ENCODE peak calls at places on chromosomes 6 and 20, in eight cellular contexts. One of them, this sample, is unnamed.

GRCh38 chr6:13407709-13408695 is 79.4 kb downstream of the GFOD1 start:
- DNase-seq in LoVo: peak
- DNase-seq in iris pigment epithelial cell: peak
- DNase-seq in natural killer cell: no peak
- DNase-seq in AML-193: peak
- DNase-seq in activated CD4-positive, CD25-positive, alpha-beta regulatory T cell: no peak
- DNase-seq in activated T-helper 2 cell treated with anti-CD3 and anti-CD28 coated beads, Interferon-gamma antibody, Interleukin-2, Interleukin-4, amounts not matched to agents 10 μg/mL and 5 μg/mL and 100 μg/mL, durations not matched to agents 14 hours and 24 hours and 36 hours: no peak
- DNase-seq in ELF-1: no peak
- DNase-seq in this sample: no peak

GRCh38 chr20:6164421-6165341 is 41.9 kb upstream of the FERMT1 start:
- DNase-seq in activated T-helper 2 cell treated with anti-CD3 and anti-CD28 coated beads, Interferon-gamma antibody, Interleukin-2, Interleukin-4, amounts not matched to agents 10 μg/mL and 5 μg/mL and 100 μg/mL, durations not matched to agents 14 hours and 24 hours and 36 hours: no peak
- DNase-seq in iris pigment epithelial cell: peak
- DNase-seq in AML-193: no peak
- DNase-seq in activated CD4-positive, CD25-positive, alpha-beta regulatory T cell: no peak
- DNase-seq in ELF-1: no peak
- DNase-seq in LoVo: peak
- DNase-seq in natural killer cell: no peak
- DNase-seq in this sample: no peak

GRCh38 chr6:106104941-106105340 is 18.8 kb downstream of the PRDM1 start:
- DNase-seq in activated T-helper 2 cell treated with anti-CD3 and anti-CD28 coated beads, Interferon-gamma antibody, Interleukin-2, Interleukin-4, amounts not matched to agents 10 μg/mL and 5 μg/mL and 100 μg/mL, durations not matched to agents 14 hours and 24 hours and 36 hours: no peak
- DNase-seq in natural killer cell: no peak
- DNase-seq in ELF-1: no peak
- DNase-seq in iris pigment epithelial cell: no peak
- DNase-seq in AML-193: no peak
- DNase-seq in LoVo: no peak
- DNase-seq in activated CD4-positive, CD25-positive, alpha-beta regulatory T cell: no peak
- DNase-seq in this sample: no peak

GRCh38 chr6:109263873-109264700 is 118.2 kb downstream of the CD164 start:
- DNase-seq in AML-193: no peak
- DNase-seq in LoVo: no peak
- DNase-seq in activated CD4-positive, CD25-positive, alpha-beta regulatory T cell: no peak
- DNase-seq in iris pigment epithelial cell: no peak
- DNase-seq in ELF-1: no peak
- DNase-seq in activated T-helper 2 cell treated with anti-CD3 and anti-CD28 coated beads, Interferon-gamma antibody, Interleukin-2, Interleukin-4, amounts not matched to agents 10 μg/mL and 5 μg/mL and 100 μg/mL, durations not matched to agents 14 hours and 24 hours and 36 hours: no peak
- DNase-seq in natural killer cell: no peak
- DNase-seq in this sample: no peak

GRCh38 chr6:111177131-111177530 is 89.8 kb downstream of the SLC16A10 start:
- DNase-seq in LoVo: no peak
- DNase-seq in iris pigment epithelial cell: no peak
- DNase-seq in AML-193: no peak
- DNase-seq in activated CD4-positive, CD25-positive, alpha-beta regulatory T cell: no peak
- DNase-seq in natural killer cell: no peak
- DNase-seq in ELF-1: no peak
- DNase-seq in activated T-helper 2 cell treated with anti-CD3 and anti-CD28 coated beads, Interferon-gamma antibody, Interleukin-2, Interleukin-4, amounts not matched to agents 10 μg/mL and 5 μg/mL and 100 μg/mL, durations not matched to agents 14 hours and 24 hours and 36 hours: no peak
- DNase-seq in this sample: no peak

GRCh38 chr6:33776764-33777163 is 12.2 kb downstream of the LEMD2 start:
- DNase-seq in ELF-1: no peak
- DNase-seq in natural killer cell: no peak
- DNase-seq in LoVo: no peak
- DNase-seq in activated T-helper 2 cell treated with anti-CD3 and anti-CD28 coated beads, Interferon-gamma antibody, Interleukin-2, Interleukin-4, amounts not matched to agents 10 μg/mL and 5 μg/mL and 100 μg/mL, durations not matched to agents 14 hours and 24 hours and 36 hours: no peak
- DNase-seq in AML-193: no peak
- DNase-seq in activated CD4-positive, CD25-positive, alpha-beta regulatory T cell: no peak
- DNase-seq in iris pigment epithelial cell: no peak
- DNase-seq in this sample: no peak

GRCh38 chr20:51128198-51128597 is 105.3 kb upstream of the KCNG1 start:
- DNase-seq in LoVo: no peak
- DNase-seq in activated CD4-positive, CD25-positive, alpha-beta regulatory T cell: no peak
- DNase-seq in activated T-helper 2 cell treated with anti-CD3 and anti-CD28 coated beads, Interferon-gamma antibody, Interleukin-2, Interleukin-4, amounts not matched to agents 10 μg/mL and 5 μg/mL and 100 μg/mL, durations not matched to agents 14 hours and 24 hours and 36 hours: no peak
- DNase-seq in ELF-1: no peak
- DNase-seq in AML-193: no peak
- DNase-seq in iris pigment epithelial cell: peak
- DNase-seq in natural killer cell: no peak
- DNase-seq in this sample: no peak

GRCh38 chr6:170221052-170221752 is 69.7 kb downstream of the DLL1 start:
- DNase-seq in activated CD4-positive, CD25-positive, alpha-beta regulatory T cell: no peak
- DNase-seq in natural killer cell: peak
- DNase-seq in ELF-1: peak
- DNase-seq in LoVo: no peak
- DNase-seq in AML-193: no peak
- DNase-seq in iris pigment epithelial cell: no peak
- DNase-seq in activated T-helper 2 cell treated with anti-CD3 and anti-CD28 coated beads, Interferon-gamma antibody, Interleukin-2, Interleukin-4, amounts not matched to agents 10 μg/mL and 5 μg/mL and 100 μg/mL, durations not matched to agents 14 hours and 24 hours and 36 hours: peak
- DNase-seq in this sample: peak

GRCh38 chr20:41664584-41664983 is 46.4 kb upstream of the CHD6 start:
- DNase-seq in natural killer cell: no peak
- DNase-seq in LoVo: no peak
- DNase-seq in iris pigment epithelial cell: peak
- DNase-seq in AML-193: peak
- DNase-seq in activated T-helper 2 cell treated with anti-CD3 and anti-CD28 coated beads, Interferon-gamma antibody, Interleukin-2, Interleukin-4, amounts not matched to agents 10 μg/mL and 5 μg/mL and 100 μg/mL, durations not matched to agents 14 hours and 24 hours and 36 hours: no peak
- DNase-seq in ELF-1: no peak
- DNase-seq in activated CD4-positive, CD25-positive, alpha-beta regulatory T cell: no peak
- DNase-seq in this sample: no peak

GRCh38 chr6:11828185-11828897 is 49.7 kb upstream of the ADTRP start:
- DNase-seq in AML-193: no peak
- DNase-seq in LoVo: no peak
- DNase-seq in ELF-1: no peak
- DNase-seq in activated T-helper 2 cell treated with anti-CD3 and anti-CD28 coated beads, Interferon-gamma antibody, Interleukin-2, Interleukin-4, amounts not matched to agents 10 μg/mL and 5 μg/mL and 100 μg/mL, durations not matched to agents 14 hours and 24 hours and 36 hours: no peak
- DNase-seq in natural killer cell: no peak
- DNase-seq in activated CD4-positive, CD25-positive, alpha-beta regulatory T cell: no peak
- DNase-seq in iris pigment epithelial cell: no peak
- DNase-seq in this sample: no peak

GRCh38 chr20:51258582-51259175 is 235.8 kb upstream of the KCNG1 start:
- DNase-seq in natural killer cell: no peak
- DNase-seq in LoVo: peak
- DNase-seq in activated CD4-positive, CD25-positive, alpha-beta regulatory T cell: no peak
- DNase-seq in AML-193: no peak
- DNase-seq in activated T-helper 2 cell treated with anti-CD3 and anti-CD28 coated beads, Interferon-gamma antibody, Interleukin-2, Interleukin-4, amounts not matched to agents 10 μg/mL and 5 μg/mL and 100 μg/mL, durations not matched to agents 14 hours and 24 hours and 36 hours: no peak
- DNase-seq in iris pigment epithelial cell: peak
- DNase-seq in ELF-1: peak
- DNase-seq in this sample: no peak

GRCh38 chr6:144912474-144912873 is 627.3 kb downstream of the UTRN start:
- DNase-seq in activated T-helper 2 cell treated with anti-CD3 and anti-CD28 coated beads, Interferon-gamma antibody, Interleukin-2, Interleukin-4, amounts not matched to agents 10 μg/mL and 5 μg/mL and 100 μg/mL, durations not matched to agents 14 hours and 24 hours and 36 hours: no peak
- DNase-seq in activated CD4-positive, CD25-positive, alpha-beta regulatory T cell: no peak
- DNase-seq in natural killer cell: no peak
- DNase-seq in AML-193: no peak
- DNase-seq in LoVo: peak
- DNase-seq in iris pigment epithelial cell: peak
- DNase-seq in ELF-1: no peak
- DNase-seq in this sample: no peak

GRCh38 chr6:111417181-111417585 is 65.8 kb downstream of the REV3L start:
- DNase-seq in activated CD4-positive, CD25-positive, alpha-beta regulatory T cell: no peak
- DNase-seq in activated T-helper 2 cell treated with anti-CD3 and anti-CD28 coated beads, Interferon-gamma antibody, Interleukin-2, Interleukin-4, amounts not matched to agents 10 μg/mL and 5 μg/mL and 100 μg/mL, durations not matched to agents 14 hours and 24 hours and 36 hours: no peak
- DNase-seq in iris pigment epithelial cell: peak
- DNase-seq in ELF-1: no peak
- DNase-seq in LoVo: no peak
- DNase-seq in natural killer cell: no peak
- DNase-seq in AML-193: peak
- DNase-seq in this sample: no peak

GRCh38 chr20:3082955-3083952 is 1.3 kb downstream of the AVP start:
- DNase-seq in AML-193: no peak
- DNase-seq in activated CD4-positive, CD25-positive, alpha-beta regulatory T cell: no peak
- DNase-seq in ELF-1: no peak
- DNase-seq in natural killer cell: no peak
- DNase-seq in iris pigment epithelial cell: no peak
- DNase-seq in LoVo: no peak
- DNase-seq in activated T-helper 2 cell treated with anti-CD3 and anti-CD28 coated beads, Interferon-gamma antibody, Interleukin-2, Interleukin-4, amounts not matched to agents 10 μg/mL and 5 μg/mL and 100 μg/mL, durations not matched to agents 14 hours and 24 hours and 36 hours: no peak
- DNase-seq in this sample: no peak

GRCh38 chr20:603116-603640 is 6.9 kb downstream of the TCF15 start:
- DNase-seq in AML-193: no peak
- DNase-seq in activated CD4-positive, CD25-positive, alpha-beta regulatory T cell: no peak
- DNase-seq in iris pigment epithelial cell: no peak
- DNase-seq in LoVo: no peak
- DNase-seq in ELF-1: no peak
- DNase-seq in natural killer cell: no peak
- DNase-seq in activated T-helper 2 cell treated with anti-CD3 and anti-CD28 coated beads, Interferon-gamma antibody, Interleukin-2, Interleukin-4, amounts not matched to agents 10 μg/mL and 5 μg/mL and 100 μg/mL, durations not matched to agents 14 hours and 24 hours and 36 hours: no peak
- DNase-seq in this sample: no peak

GRCh38 chr6:46563924-46564323 is 72.7 kb upstream of the RCAN2 start:
- DNase-seq in AML-193: no peak
- DNase-seq in activated CD4-positive, CD25-positive, alpha-beta regulatory T cell: no peak
- DNase-seq in activated T-helper 2 cell treated with anti-CD3 and anti-CD28 coated beads, Interferon-gamma antibody, Interleukin-2, Interleukin-4, amounts not matched to agents 10 μg/mL and 5 μg/mL and 100 μg/mL, durations not matched to agents 14 hours and 24 hours and 36 hours: no peak
- DNase-seq in LoVo: no peak
- DNase-seq in natural killer cell: no peak
- DNase-seq in iris pigment epithelial cell: no peak
- DNase-seq in ELF-1: no peak
- DNase-seq in this sample: no peak

GRCh38 chr20:61044499-61044898 is 207.6 kb upstream of the CDH4 start:
- DNase-seq in natural killer cell: no peak
- DNase-seq in activated CD4-positive, CD25-positive, alpha-beta regulatory T cell: no peak
- DNase-seq in activated T-helper 2 cell treated with anti-CD3 and anti-CD28 coated beads, Interferon-gamma antibody, Interleukin-2, Interleukin-4, amounts not matched to agents 10 μg/mL and 5 μg/mL and 100 μg/mL, durations not matched to agents 14 hours and 24 hours and 36 hours: no peak
- DNase-seq in AML-193: no peak
- DNase-seq in ELF-1: peak
- DNase-seq in iris pigment epithelial cell: no peak
- DNase-seq in LoVo: no peak
- DNase-seq in this sample: no peak

GRCh38 chr20:38617011-38617829 is 15.6 kb downstream of the ARHGAP40 start:
- DNase-seq in activated T-helper 2 cell treated with anti-CD3 and anti-CD28 coated beads, Interferon-gamma antibody, Interleukin-2, Interleukin-4, amounts not matched to agents 10 μg/mL and 5 μg/mL and 100 μg/mL, durations not matched to agents 14 hours and 24 hours and 36 hours: no peak
- DNase-seq in LoVo: peak
- DNase-seq in ELF-1: peak
- DNase-seq in iris pigment epithelial cell: peak
- DNase-seq in natural killer cell: no peak
- DNase-seq in activated CD4-positive, CD25-positive, alpha-beta regulatory T cell: no peak
- DNase-seq in AML-193: no peak
- DNase-seq in this sample: no peak

GRCh38 chr20:36197271-36197670 is 39.0 kb upstream of the AAR2 start:
- DNase-seq in LoVo: no peak
- DNase-seq in ELF-1: no peak
- DNase-seq in iris pigment epithelial cell: no peak
- DNase-seq in activated T-helper 2 cell treated with anti-CD3 and anti-CD28 coated beads, Interferon-gamma antibody, Interleukin-2, Interleukin-4, amounts not matched to agents 10 μg/mL and 5 μg/mL and 100 μg/mL, durations not matched to agents 14 hours and 24 hours and 36 hours: no peak
- DNase-seq in activated CD4-positive, CD25-positive, alpha-beta regulatory T cell: no peak
- DNase-seq in natural killer cell: no peak
- DNase-seq in AML-193: no peak
- DNase-seq in this sample: no peak

GRCh38 chr20:48742233-48742632 is 85.6 kb downstream of the PREX1 start:
- DNase-seq in iris pigment epithelial cell: no peak
- DNase-seq in activated CD4-positive, CD25-positive, alpha-beta regulatory T cell: no peak
- DNase-seq in AML-193: no peak
- DNase-seq in LoVo: no peak
- DNase-seq in natural killer cell: no peak
- DNase-seq in activated T-helper 2 cell treated with anti-CD3 and anti-CD28 coated beads, Interferon-gamma antibody, Interleukin-2, Interleukin-4, amounts not matched to agents 10 μg/mL and 5 μg/mL and 100 μg/mL, durations not matched to agents 14 hours and 24 hours and 36 hours: no peak
- DNase-seq in ELF-1: no peak
- DNase-seq in this sample: no peak

GRCh38 chr6:105889902-105890301 is 196.2 kb upstream of the PRDM1 start:
- DNase-seq in AML-193: no peak
- DNase-seq in ELF-1: no peak
- DNase-seq in activated CD4-positive, CD25-positive, alpha-beta regulatory T cell: no peak
- DNase-seq in natural killer cell: no peak
- DNase-seq in activated T-helper 2 cell treated with anti-CD3 and anti-CD28 coated beads, Interferon-gamma antibody, Interleukin-2, Interleukin-4, amounts not matched to agents 10 μg/mL and 5 μg/mL and 100 μg/mL, durations not matched to agents 14 hours and 24 hours and 36 hours: no peak
- DNase-seq in LoVo: no peak
- DNase-seq in iris pigment epithelial cell: no peak
- DNase-seq in this sample: no peak

This sample was measured in type B pancreatic cell.